ENCODE peak calls at places on chromosomes 16 and 17, in six cellular contexts. Z is cardiac muscle cell, P is lung, G is heart right ventricle, R is left lung, O is left ventricle myocardium inferior. N is an unnamed sample.

GRCh38 chr17:35865412-35866355 is 3.0 kb downstream of the HEATR9 start:
- DNase-seq in Z (no peak), P (no peak), G (no peak), R (no peak), O (no peak), N (no peak)

GRCh38 chr16:23858496-23859062 is 22.8 kb downstream of the PRKCB start:
- DNase-seq in Z (no peak), P (no peak), G (no peak), R (no peak), O (no peak), N (no peak)

GRCh38 chr16:84281077-84281476 is 13.6 kb upstream of the WFDC1 start:
- DNase-seq in Z (peak), P (no peak), G (no peak), R (no peak), O (no peak), N (no peak)

GRCh38 chr17:50578173-50578572 is 17.7 kb downstream of the CACNA1G start:
- DNase-seq in Z (no peak), P (no peak), G (no peak), R (peak), O (no peak), N (no peak)

GRCh38 chr16:17567455-17567854 is 96.7 kb upstream of the XYLT1 start:
- DNase-seq in Z (no peak), P (no peak), G (no peak), R (no peak), O (no peak), N (no peak)

GRCh38 chr16:17483266-17483864 is 12.6 kb upstream of the XYLT1 start:
- DNase-seq in Z (no peak), P (no peak), G (no peak), R (no peak), O (no peak), N (no peak)

GRCh38 chr16:83233153-83233552 is 574.6 kb upstream of the HSBP1 start:
- DNase-seq in Z (no peak), P (no peak), G (no peak), R (no peak), O (no peak), N (no peak)

GRCh38 chr16:74570412-74571301 is 36.3 kb downstream of the GLG1 start:
- DNase-seq in Z (no peak), P (no peak), G (no peak), R (no peak), O (no peak), N (no peak)

GRCh38 chr17:37386462-37386861 is 10.7 kb downstream of the C17orf78 start:
- DNase-seq in Z (no peak), P (no peak), G (no peak), R (no peak), O (no peak), N (no peak)

GRCh38 chr16:65059421-65059980 is 62.4 kb downstream of the CDH11 start:
- DNase-seq in Z (no peak), P (no peak), G (no peak), R (no peak), O (no peak), N (no peak)

GRCh38 chr16:8505327-8505991 is 84.9 kb downstream of the TMEM114 start:
- DNase-seq in Z (no peak), P (no peak), G (no peak), R (no peak), O (no peak), N (no peak)

GRCh38 chr16:57615813-57616212 is 12.6 kb upstream of the ADGRG1 start:
- DNase-seq in Z (no peak), P (no peak), G (no peak), R (no peak), O (no peak), N (no peak)

GRCh38 chr17:74052993-74053744 is 150.3 kb upstream of the RPL38 start:
- DNase-seq in Z (peak), P (no peak), G (no peak), R (no peak), O (no peak), N (no peak)

GRCh38 chr17:835263-835662 is 53.1 kb downstream of the MRM3 start:
- DNase-seq in Z (peak), P (no peak), G (no peak), R (no peak), O (no peak), N (no peak)

GRCh38 chr17:64004903-64005733 is 7.0 kb downstream of the PRR29 start:
- DNase-seq in Z (no peak), P (no peak), G (no peak), R (no peak), O (no peak), N (peak)

GRCh38 chr17:964881-965280 is 14.7 kb downstream of the NXN start:
- DNase-seq in Z (peak), P (no peak), G (no peak), R (no peak), O (no peak), N (no peak)

GRCh38 chr16:77812856-77813523 is 24.6 kb downstream of the VAT1L start:
- DNase-seq in Z (no peak), P (no peak), G (no peak), R (no peak), O (no peak), N (no peak)

GRCh38 chr17:29131814-29132682 is 48.1 kb downstream of the MYO18A start:
- DNase-seq in Z (no peak), P (no peak), G (no peak), R (peak), O (no peak), N (peak)

GRCh38 chr16:23640669-23640958 is 496 bp downstream of the PALB2 start:
- DNase-seq in Z (no peak), P (no peak), G (no peak), R (no peak), O (no peak), N (no peak)

GRCh38 chr17:17514993-17515920 is 19.1 kb upstream of the RASD1 start:
- DNase-seq in Z (no peak), P (no peak), G (peak), R (peak), O (no peak), N (no peak)

GRCh38 chr17:76529643-76530488 is 7.6 kb downstream of the CYGB start:
- DNase-seq in Z (peak), P (peak), G (peak), R (no peak), O (peak), N (peak)

GRCh38 chr17:69188064-69188463 is 40.6 kb downstream of the ABCA10 start:
- DNase-seq in Z (no peak), P (no peak), G (no peak), R (no peak), O (no peak), N (no peak)

GRCh38 chr16:57115148-57115503 is 22.7 kb downstream of the CPNE2 start:
- DNase-seq in Z (no peak), P (no peak), G (no peak), R (no peak), O (no peak), N (no peak)

GRCh38 chr17:82324566-82325285 is 7.3 kb upstream of the CD7 start:
- DNase-seq in Z (no peak), P (no peak), G (no peak), R (no peak), O (no peak), N (no peak)

GRCh38 chr16:62213763-62214162 is 177.5 kb upstream of the CDH8 start:
- DNase-seq in Z (no peak), P (no peak), G (no peak), R (no peak), O (no peak), N (no peak)

GRCh38 chr16:85908444-85908843 is 9.5 kb downstream of the IRF8 start:
- DNase-seq in Z (no peak), P (no peak), G (no peak), R (no peak), O (no peak), N (no peak)

GRCh38 chr17:7380321-7380720 is 568 bp upstream of the TNK1 start:
- DNase-seq in Z (no peak), P (peak), G (peak), R (no peak), O (peak), N (peak)

GRCh38 chr16:85564277-85565051 is 48.7 kb upstream of the GSE1 start:
- DNase-seq in Z (no peak), P (no peak), G (no peak), R (peak), O (no peak), N (no peak)

GRCh38 chr16:86437348-86437747 is 73.0 kb upstream of the FOXF1 start:
- DNase-seq in Z (no peak), P (no peak), G (no peak), R (no peak), O (no peak), N (no peak)

GRCh38 chr16:61195006-61195405 is 841.2 kb downstream of the CDH8 start:
- DNase-seq in Z (no peak), P (no peak), G (no peak), R (no peak), O (no peak), N (no peak)

GRCh38 chr17:57574040-57574513 is 171.0 kb downstream of the CCDC182 start:
- DNase-seq in Z (no peak), P (no peak), G (peak), R (peak), O (peak), N (peak)

GRCh38 chr16:53022374-53022773 is 30.3 kb downstream of the CHD9NB start:
- DNase-seq in Z (peak), P (peak), G (no peak), R (no peak), O (no peak), N (no peak)

GRCh38 chr16:50301626-50302471 is 35.5 kb downstream of the ADCY7 start:
- DNase-seq in Z (no peak), P (no peak), G (no peak), R (peak), O (no peak), N (peak)

GRCh38 chr16:30567991-30568638 is 3.4 kb downstream of the ZNF688 start:
- DNase-seq in Z (no peak), P (no peak), G (no peak), R (peak), O (no peak), N (no peak)

GRCh38 chr16:65884018-65884417 is 482.5 kb upstream of the CDH5 start:
- DNase-seq in Z (no peak), P (no peak), G (no peak), R (no peak), O (no peak), N (no peak)

GRCh38 chr16:64253114-64253513 is 868.7 kb downstream of the CDH11 start:
- DNase-seq in Z (no peak), P (no peak), G (no peak), R (no peak), O (no peak), N (no peak)

DNA sequence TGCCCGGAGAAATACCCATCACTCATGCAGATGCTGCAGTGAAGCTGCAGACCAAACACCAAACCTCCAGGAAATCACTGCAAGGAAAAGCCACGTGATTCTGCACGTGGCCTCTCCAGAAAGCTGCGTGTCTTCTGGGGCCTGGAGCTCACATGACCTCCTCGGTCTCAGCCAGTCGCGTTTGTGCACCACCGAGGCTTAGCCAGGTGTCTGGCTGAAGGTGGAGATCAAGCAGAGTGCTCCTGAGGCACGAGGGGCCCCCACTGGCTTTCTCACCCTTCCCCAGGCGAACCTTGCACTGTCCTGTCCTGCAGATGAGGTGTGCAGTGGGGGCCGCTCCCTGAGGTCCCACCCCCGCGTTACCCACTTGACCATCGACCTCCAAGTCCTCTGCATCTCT is 257.3 kb downstream of the RBFOX3 start:
- DNase-seq in Z (no peak), P (no peak), G (no peak), R (peak), O (no peak), N (no peak)
- H3K27ac ChIP-seq in Z (no peak), P (no peak), G (no peak), R (no peak), O (no peak), N (no peak)

GRCh38 chr16:69276143-69277115 is 34.7 kb upstream of the VPS4A start:
- DNase-seq in Z (no peak), P (peak), G (peak), R (no peak), O (peak), N (peak)
- H3K27ac ChIP-seq in Z (no peak), P (no peak), G (no peak), R (no peak), O (peak), N (peak)

GRCh38 chr17:72587773-72588511 is 467.1 kb downstream of the SOX9 start:
- DNase-seq in Z (no peak), P (no peak), G (no peak), R (no peak), O (no peak), N (no peak)

GRCh38 chr17:72590382-72590781 is 469.6 kb downstream of the SOX9 start:
- DNase-seq in Z (no peak), P (no peak), G (no peak), R (no peak), O (no peak), N (no peak)

GRCh38 chr17:72588561-72588960 is 467.7 kb downstream of the SOX9 start:
- DNase-seq in Z (no peak), P (no peak), G (no peak), R (no peak), O (no peak), N (no peak)

GRCh38 chr17:72588961-72589360 is 468.1 kb downstream of the SOX9 start:
- DNase-seq in Z (no peak), P (peak), G (no peak), R (peak), O (no peak), N (no peak)

DNA sequence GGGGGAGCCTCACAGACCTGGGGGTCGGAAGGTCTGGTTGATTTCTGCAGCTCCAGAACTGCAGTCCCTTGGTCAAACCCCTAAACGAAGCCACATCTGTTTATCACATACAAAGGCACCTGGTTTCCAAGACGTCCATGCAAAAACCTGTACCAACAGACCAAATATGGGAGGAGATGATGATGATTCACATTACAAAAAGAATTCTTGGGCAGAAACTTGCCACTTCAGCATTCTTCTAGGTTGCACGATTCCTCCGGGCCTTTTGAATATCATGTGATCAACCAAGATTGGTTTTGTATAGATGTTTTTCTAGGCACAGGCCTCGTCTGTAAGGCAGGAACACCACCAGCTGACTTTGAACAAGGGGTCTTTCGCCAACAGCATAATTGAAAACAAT is 466.3 kb downstream of the SOX9 start:
- DNase-seq in Z (no peak), P (no peak), G (no peak), R (no peak), O (no peak), N (no peak)
- H3K27ac ChIP-seq in Z (no peak), P (peak), G (no peak), R (no peak), O (no peak), N (no peak)

GRCh38 chr17:49497147-49498036 is 2.3 kb downstream of the NGFR start:
- DNase-seq in Z (peak), P (no peak), G (peak), R (peak), O (peak), N (peak)
- H3K27ac ChIP-seq in Z (no peak), P (no peak), G (no peak), R (no peak), O (no peak), N (peak)

GRCh38 chr16:89266521-89267134 is 49.1 kb downstream of the ZNF778 start:
- DNase-seq in Z (no peak), P (no peak), G (no peak), R (peak), O (no peak), N (no peak)
- H3K27ac ChIP-seq in Z (no peak), P (no peak), G (no peak), R (no peak), O (no peak), N (no peak)

GRCh38 chr16:4467916-4468315 is 6.5 kb downstream of the NMRAL1 start:
- DNase-seq in Z (no peak), P (no peak), G (no peak), R (no peak), O (no peak), N (no peak)
- H3K27ac ChIP-seq in Z (no peak), P (no peak), G (no peak), R (no peak), O (no peak), N (no peak)